ENCODE peak calls at places on chromosomes 7 and 10, in five cellular contexts. Q is mucosa of descending colon, H is cardiac fibroblast, B is tibial nerve, V is astrocyte of the spinal cord. U is an unnamed sample.

GRCh38 chr7:99102809-99103690 is 40.9 kb downstream of the SMURF1 start:
- DNase-seq in Q (no peak), H (peak), B (no peak), V (peak), U (no peak)

GRCh38 chr7:105935250-105935649 is 27.8 kb upstream of the CDHR3 start:
- DNase-seq in Q (no peak), H (no peak), B (no peak), V (no peak), U (no peak)

GRCh38 chr7:2519119-2519930 is at the start of gene LFNG:
- DNase-seq in Q (peak), H (peak), B (peak), V (peak), U (no peak)

GRCh38 chr7:49398236-49398635 is 375.2 kb upstream of the VWC2 start:
- DNase-seq in Q (no peak), H (no peak), B (no peak), V (no peak), U (no peak)

GRCh38 chr7:38628630-38629385 is 2.4 kb downstream of the AMPH start:
- DNase-seq in Q (no peak), H (peak), B (no peak), V (peak), U (no peak)

GRCh38 chr10:131824371-131825149 is 76.2 kb upstream of the PPP2R2D start:
- DNase-seq in Q (no peak), H (no peak), B (no peak), V (no peak), U (no peak)

GRCh38 chr10:113563306-113564088 is 10.6 kb downstream of the HABP2 start:
- DNase-seq in Q (peak), H (peak), B (peak), V (peak), U (no peak)

GRCh38 chr7:103037476-103037822 is 37.1 kb downstream of the FBXL13 start:
- DNase-seq in Q (no peak), H (no peak), B (no peak), V (no peak), U (no peak)

GRCh38 chr7:41885748-41886147 is 182.9 kb upstream of the INHBA start:
- DNase-seq in Q (no peak), H (peak), B (no peak), V (peak), U (no peak)

GRCh38 chr7:94647295-94647694 is 8.6 kb downstream of the SGCE start:
- DNase-seq in Q (no peak), H (no peak), B (no peak), V (no peak), U (no peak)

GRCh38 chr7:116884691-116885090 is 22.3 kb downstream of the CAPZA2 start:
- DNase-seq in Q (no peak), H (no peak), B (no peak), V (no peak), U (no peak)

GRCh38 chr7:150399861-150400778 is 21.0 kb downstream of the ZNF775 start:
- DNase-seq in Q (no peak), H (peak), B (no peak), V (no peak), U (no peak)

GRCh38 chr10:127922675-127923366 is 15.9 kb downstream of the PTPRE start:
- DNase-seq in Q (no peak), H (peak), B (no peak), V (peak), U (peak)

GRCh38 chr10:114957122-114957521 is 19.1 kb downstream of the TRUB1 start:
- DNase-seq in Q (no peak), H (no peak), B (no peak), V (no peak), U (no peak)

GRCh38 chr10:34121974-34122282 is 693.2 kb downstream of the PARD3 start:
- DNase-seq in Q (no peak), H (peak), B (no peak), V (peak), U (no peak)

GRCh38 chr10:110423650-110424049 is 74.1 kb upstream of the DUSP5 start:
- DNase-seq in Q (no peak), H (no peak), B (no peak), V (no peak), U (no peak)

GRCh38 chr10:79219276-79219957 is 127.9 kb upstream of the PPIF start:
- DNase-seq in Q (no peak), H (no peak), B (no peak), V (no peak), U (no peak)

GRCh38 chr10:25492040-25492439 is 317.2 kb downstream of the GPR158 start:
- DNase-seq in Q (no peak), H (no peak), B (no peak), V (no peak), U (no peak)

GRCh38 chr7:104978460-104978859 is 35.5 kb upstream of the KMT2E start:
- DNase-seq in Q (no peak), H (no peak), B (no peak), V (no peak), U (no peak)

GRCh38 chr7:84055904-84056615 is 138.5 kb downstream of the SEMA3A start:
- DNase-seq in Q (no peak), H (no peak), B (no peak), V (no peak), U (no peak)

GRCh38 chr10:2980791-2981360 is 86.5 kb upstream of the PFKP start:
- DNase-seq in Q (no peak), H (peak), B (no peak), V (peak), U (peak)

GRCh38 chr10:59635502-59636290 is 74.0 kb downstream of the SLC16A9 start:
- DNase-seq in Q (no peak), H (no peak), B (no peak), V (no peak), U (no peak)

GRCh38 chr10:59631237-59631636 is 78.4 kb downstream of the SLC16A9 start:
- DNase-seq in Q (no peak), H (no peak), B (no peak), V (no peak), U (no peak)

GRCh38 chr10:59631882-59632281 is 77.8 kb downstream of the SLC16A9 start:
- DNase-seq in Q (no peak), H (peak), B (no peak), V (no peak), U (no peak)

GRCh38 chr10:59634102-59634501 is 75.5 kb downstream of the SLC16A9 start:
- DNase-seq in Q (no peak), H (no peak), B (no peak), V (no peak), U (no peak)

GRCh38 chr10:59633063-59633462 is 76.6 kb downstream of the SLC16A9 start:
- DNase-seq in Q (no peak), H (no peak), B (no peak), V (no peak), U (no peak)
- TF ChIP-seq CTCF in Q (no peak), H (no peak), B (no peak), V (no peak), U (peak)

GRCh38 chr10:22610595-22610994 is 103.8 kb downstream of the PIP4K2A start:
- DNase-seq in Q (no peak), H (no peak), B (no peak), V (no peak), U (no peak)
- H3K4me3 ChIP-seq in Q (no peak), H (no peak), B (no peak), V (no peak), U (no peak)

GRCh38 chr7:29807179-29807841 is 1.0 kb downstream of the WIPF3 start:
- DNase-seq in Q (peak), H (no peak), B (no peak), V (no peak), U (no peak)
- TF ChIP-seq CTCF in Q (no peak), H (no peak), B (no peak), V (no peak), U (peak)

DNA sequence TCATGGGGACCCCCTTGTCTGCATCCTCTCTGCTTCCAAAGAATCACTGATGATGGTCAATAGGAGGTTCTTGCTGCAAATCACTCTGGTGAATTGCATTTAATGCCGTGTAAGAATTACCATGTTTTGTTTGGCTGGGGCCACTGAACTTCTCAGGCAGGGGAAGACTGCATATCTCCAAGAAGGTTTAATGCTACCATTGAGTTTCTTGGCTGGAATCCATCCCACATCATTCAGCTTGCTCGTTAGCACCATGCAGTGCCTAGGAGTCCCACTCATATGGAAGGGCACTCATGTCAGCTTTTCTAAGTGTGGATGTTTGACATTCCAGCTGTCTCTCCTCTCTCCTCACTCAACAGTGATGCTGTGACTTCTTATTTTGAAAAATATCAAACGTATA is 50.2 kb upstream of the BAMBI start:
- DNase-seq in Q (no peak), H (no peak), B (no peak), V (peak), U (peak)
- H3K4me3 ChIP-seq in Q (no peak), H (no peak), B (no peak), V (no peak), U (no peak)

GRCh38 chr10:93074137-93074596 is 474 bp downstream of the CYP26A1 start:
- DNase-seq in Q (no peak), H (no peak), B (no peak), V (no peak), U (no peak)
- TF ChIP-seq CTCF in Q (no peak), H (no peak), B (no peak), V (peak), U (peak)